ENCODE peak calls at places on chromosomes 4 and X, in eight cellular contexts. One of them, this sample, is unnamed.

GRCh38 chr4:2862528-2862927 is 18.9 kb downstream of the ADD1 start:
- DNase-seq in A549: no peak
- DNase-seq in choroid plexus epithelial cell: no peak
- DNase-seq in mucosa of descending colon: no peak
- DNase-seq in psoas muscle: no peak
- DNase-seq in GM12865: no peak
- DNase-seq in bronchial epithelial cell: peak; percentile 25
- DNase-seq in upper lobe of right lung: no peak
- DNase-seq in this sample: peak; percentile 61

GRCh38 chr4:125832161-125832560 is 517.4 kb downstream of the FAT4 start:
- DNase-seq in A549: no peak
- DNase-seq in choroid plexus epithelial cell: no peak
- DNase-seq in mucosa of descending colon: no peak
- DNase-seq in psoas muscle: no peak
- DNase-seq in GM12865: no peak
- DNase-seq in bronchial epithelial cell: no peak
- DNase-seq in upper lobe of right lung: no peak
- DNase-seq in this sample: no peak

GRCh38 chr4:185149392-185149791 is 6.3 kb downstream of the SLC25A4 start:
- DNase-seq in A549: no peak
- DNase-seq in choroid plexus epithelial cell: no peak
- DNase-seq in mucosa of descending colon: no peak
- DNase-seq in psoas muscle: no peak
- DNase-seq in GM12865: no peak
- DNase-seq in bronchial epithelial cell: no peak
- DNase-seq in upper lobe of right lung: no peak
- DNase-seq in this sample: no peak

GRCh38 chr4:156941940-156942548 is 29.6 kb downstream of the PDGFC start:
- DNase-seq in A549: peak; percentile 11
- DNase-seq in choroid plexus epithelial cell: peak; percentile 98
- DNase-seq in mucosa of descending colon: peak; percentile 33
- DNase-seq in psoas muscle: no peak
- DNase-seq in GM12865: no peak
- DNase-seq in bronchial epithelial cell: peak; percentile 94
- DNase-seq in upper lobe of right lung: peak; percentile 62
- DNase-seq in this sample: peak; percentile 97

GRCh38 chr4:36399762-36400353 is 118.4 kb downstream of the DTHD1 start:
- DNase-seq in A549: no peak
- DNase-seq in choroid plexus epithelial cell: peak; percentile 27
- DNase-seq in mucosa of descending colon: peak; percentile 75
- DNase-seq in psoas muscle: no peak
- DNase-seq in GM12865: peak; percentile 57
- DNase-seq in bronchial epithelial cell: peak; percentile 52
- DNase-seq in upper lobe of right lung: no peak
- DNase-seq in this sample: peak; percentile 14

GRCh38 chr4:130825283-130825682 is 1729.3 kb downstream of the C4orf33 start:
- DNase-seq in A549: no peak
- DNase-seq in choroid plexus epithelial cell: no peak
- DNase-seq in mucosa of descending colon: no peak
- DNase-seq in psoas muscle: no peak
- DNase-seq in GM12865: no peak
- DNase-seq in bronchial epithelial cell: no peak
- DNase-seq in upper lobe of right lung: no peak
- DNase-seq in this sample: no peak

GRCh38 chr4:53019485-53020382 is 157.6 kb downstream of the RASL11B start:
- DNase-seq in A549: peak; percentile 18
- DNase-seq in choroid plexus epithelial cell: peak; percentile 83
- DNase-seq in mucosa of descending colon: no peak
- DNase-seq in psoas muscle: no peak
- DNase-seq in GM12865: no peak
- DNase-seq in bronchial epithelial cell: peak; percentile 59
- DNase-seq in upper lobe of right lung: no peak
- DNase-seq in this sample: peak; percentile 79

GRCh38 chrX:151896734-151897474 is 15.8 kb upstream of the MAGEA4 start:
- DNase-seq in A549: no peak
- DNase-seq in choroid plexus epithelial cell: peak; percentile 56
- DNase-seq in mucosa of descending colon: no peak
- DNase-seq in psoas muscle: no peak
- DNase-seq in GM12865: no peak
- DNase-seq in bronchial epithelial cell: peak; percentile 51
- DNase-seq in upper lobe of right lung: no peak
- DNase-seq in this sample: peak; percentile 66

GRCh38 chrX:13685126-13685763 is 3.7 kb upstream of the RAB9A start:
- DNase-seq in A549: peak; percentile 28
- DNase-seq in choroid plexus epithelial cell: peak; percentile 29
- DNase-seq in mucosa of descending colon: no peak
- DNase-seq in psoas muscle: no peak
- DNase-seq in GM12865: no peak
- DNase-seq in bronchial epithelial cell: peak; percentile 74
- DNase-seq in upper lobe of right lung: no peak
- DNase-seq in this sample: no peak

GRCh38 chr4:148214529-148215166 is 227.6 kb downstream of the NR3C2 start:
- DNase-seq in A549: no peak
- DNase-seq in choroid plexus epithelial cell: no peak
- DNase-seq in mucosa of descending colon: no peak
- DNase-seq in psoas muscle: peak; percentile 89
- DNase-seq in GM12865: no peak
- DNase-seq in bronchial epithelial cell: peak; percentile 37
- DNase-seq in upper lobe of right lung: no peak
- DNase-seq in this sample: no peak

GRCh38 chr4:188374870-188375269 is 235.6 kb downstream of the TRIML1 start:
- DNase-seq in A549: no peak
- DNase-seq in choroid plexus epithelial cell: no peak
- DNase-seq in mucosa of descending colon: no peak
- DNase-seq in psoas muscle: no peak
- DNase-seq in GM12865: no peak
- DNase-seq in bronchial epithelial cell: no peak
- DNase-seq in upper lobe of right lung: no peak
- DNase-seq in this sample: no peak

GRCh38 chr4:56181140-56181950 is 205.9 kb downstream of the AASDH start:
- DNase-seq in A549: no peak
- DNase-seq in choroid plexus epithelial cell: peak; percentile 60
- DNase-seq in mucosa of descending colon: no peak
- DNase-seq in psoas muscle: no peak
- DNase-seq in GM12865: no peak
- DNase-seq in bronchial epithelial cell: peak; percentile 13
- DNase-seq in upper lobe of right lung: no peak
- DNase-seq in this sample: peak; percentile 46

GRCh38 chr4:2802618-2803531 is 10.0 kb downstream of the SH3BP2 start:
- DNase-seq in A549: no peak
- DNase-seq in choroid plexus epithelial cell: no peak
- DNase-seq in mucosa of descending colon: peak; percentile 10
- DNase-seq in psoas muscle: peak; percentile 46
- DNase-seq in GM12865: no peak
- DNase-seq in bronchial epithelial cell: no peak
- DNase-seq in upper lobe of right lung: peak; percentile 61
- DNase-seq in this sample: no peak

GRCh38 chr4:183438458-183439113 is 5.8 kb upstream of the CDKN2AIP start:
- DNase-seq in A549: peak; percentile 56
- DNase-seq in choroid plexus epithelial cell: peak; percentile 64
- DNase-seq in mucosa of descending colon: peak; percentile 67
- DNase-seq in psoas muscle: no peak
- DNase-seq in GM12865: no peak
- DNase-seq in bronchial epithelial cell: peak; percentile 100
- DNase-seq in upper lobe of right lung: no peak
- DNase-seq in this sample: peak; percentile 91

GRCh38 chr4:122584517-122584916 is 36.3 kb downstream of the IL21 start:
- DNase-seq in A549: no peak
- DNase-seq in choroid plexus epithelial cell: peak; percentile 83
- DNase-seq in mucosa of descending colon: no peak
- DNase-seq in psoas muscle: no peak
- DNase-seq in GM12865: peak; percentile 61
- DNase-seq in bronchial epithelial cell: peak; percentile 71
- DNase-seq in upper lobe of right lung: no peak
- DNase-seq in this sample: peak; percentile 90

DNA sequence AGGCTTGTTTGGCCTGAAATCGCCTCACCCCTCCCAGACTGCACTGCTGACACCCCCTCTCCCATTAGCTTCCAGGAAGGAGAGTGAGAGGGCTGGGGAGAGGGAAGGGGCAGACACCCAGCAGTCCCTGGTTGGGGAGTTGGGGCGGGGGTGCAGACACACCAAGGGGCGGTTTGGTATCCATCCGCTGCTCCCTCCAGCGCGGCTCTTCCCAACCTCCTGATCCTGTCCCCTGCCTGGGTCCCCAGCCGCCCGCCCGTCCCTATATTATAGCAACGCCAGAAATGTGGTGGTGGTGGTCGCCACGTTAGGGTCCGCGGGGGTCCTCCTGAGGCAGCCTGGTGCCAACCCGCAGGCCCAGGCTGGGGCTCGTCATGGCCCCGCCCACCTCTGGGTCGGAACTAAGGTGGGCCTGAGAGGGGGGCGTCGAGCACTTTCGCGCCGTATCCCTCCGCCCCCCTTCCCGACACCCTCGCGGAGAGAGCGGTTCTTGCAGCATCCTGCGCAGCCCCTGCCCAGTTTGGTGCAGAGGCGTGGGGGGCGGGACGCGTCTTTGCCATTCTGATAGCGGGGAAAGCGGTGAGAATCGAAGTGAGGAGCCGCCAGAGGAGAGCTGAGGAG is 25.1 kb downstream of the GPRASP3 start:
- DNase-seq in A549: no peak
- DNase-seq in choroid plexus epithelial cell: no peak
- DNase-seq in mucosa of descending colon: no peak
- DNase-seq in psoas muscle: no peak
- DNase-seq in GM12865: no peak
- DNase-seq in bronchial epithelial cell: no peak
- DNase-seq in upper lobe of right lung: no peak
- DNase-seq in this sample: no peak
- H3K4me3 ChIP-seq in A549: peak overlapping the region; percentile 52
- H3K4me3 ChIP-seq in choroid plexus epithelial cell: peak overlapping the region; percentile 64
- H3K4me3 ChIP-seq in mucosa of descending colon: no peak overlapping the region
- H3K4me3 ChIP-seq in psoas muscle: peak overlapping the region; percentile 59
- H3K4me3 ChIP-seq in GM12865: no peak overlapping the region
- H3K4me3 ChIP-seq in bronchial epithelial cell: peak overlapping the region; percentile 48
- H3K4me3 ChIP-seq in upper lobe of right lung: peak overlapping the region; percentile 52
- H3K4me3 ChIP-seq in this sample: peak overlapping the region; percentile 60

GRCh38 chrX:115909017-115909416 is 261.5 kb upstream of the AGTR2 start:
- DNase-seq in A549: no peak
- DNase-seq in choroid plexus epithelial cell: no peak
- DNase-seq in mucosa of descending colon: no peak
- DNase-seq in psoas muscle: no peak
- DNase-seq in GM12865: no peak
- DNase-seq in bronchial epithelial cell: no peak
- DNase-seq in upper lobe of right lung: no peak
- DNase-seq in this sample: no peak

GRCh38 chrX:115911967-115912366 is 258.6 kb upstream of the AGTR2 start:
- DNase-seq in A549: no peak
- DNase-seq in choroid plexus epithelial cell: no peak
- DNase-seq in mucosa of descending colon: no peak
- DNase-seq in psoas muscle: no peak
- DNase-seq in GM12865: no peak
- DNase-seq in bronchial epithelial cell: no peak
- DNase-seq in upper lobe of right lung: no peak
- DNase-seq in this sample: no peak

GRCh38 chrX:115912372-115912897 is 258.1 kb upstream of the AGTR2 start:
- DNase-seq in A549: no peak
- DNase-seq in choroid plexus epithelial cell: peak; percentile 2
- DNase-seq in mucosa of descending colon: peak; percentile 3
- DNase-seq in psoas muscle: no peak
- DNase-seq in GM12865: peak; percentile 73
- DNase-seq in bronchial epithelial cell: no peak
- DNase-seq in upper lobe of right lung: no peak
- DNase-seq in this sample: no peak

GRCh38 chrX:115913575-115913974 is 257.0 kb upstream of the AGTR2 start:
- DNase-seq in A549: no peak
- DNase-seq in choroid plexus epithelial cell: no peak
- DNase-seq in mucosa of descending colon: no peak
- DNase-seq in psoas muscle: no peak
- DNase-seq in GM12865: peak; percentile 18
- DNase-seq in bronchial epithelial cell: no peak
- DNase-seq in upper lobe of right lung: no peak
- DNase-seq in this sample: no peak
- TF ChIP-seq CTCF in A549: no peak
- TF ChIP-seq CTCF in choroid plexus epithelial cell: no peak
- TF ChIP-seq CTCF in mucosa of descending colon: no peak
- TF ChIP-seq CTCF in psoas muscle: no peak
- TF ChIP-seq CTCF in GM12865: no peak
- TF ChIP-seq CTCF in bronchial epithelial cell: no peak
- TF ChIP-seq CTCF in upper lobe of right lung: no peak
- TF ChIP-seq CTCF in this sample: no peak

GRCh38 chr4:5888222-5888701 is 4.6 kb downstream of the CRMP1 start:
- DNase-seq in A549: no peak
- DNase-seq in choroid plexus epithelial cell: no peak
- DNase-seq in mucosa of descending colon: no peak
- DNase-seq in psoas muscle: no peak
- DNase-seq in GM12865: no peak
- DNase-seq in bronchial epithelial cell: no peak
- DNase-seq in upper lobe of right lung: no peak
- DNase-seq in this sample: no peak

GRCh38 chr4:5887361-5888221 is 5.3 kb downstream of the CRMP1 start:
- DNase-seq in A549: no peak
- DNase-seq in choroid plexus epithelial cell: no peak
- DNase-seq in mucosa of descending colon: peak; percentile 8
- DNase-seq in psoas muscle: no peak
- DNase-seq in GM12865: no peak
- DNase-seq in bronchial epithelial cell: no peak
- DNase-seq in upper lobe of right lung: no peak
- DNase-seq in this sample: no peak

GRCh38 chr4:5887011-5887360 is 5.9 kb downstream of the CRMP1 start:
- DNase-seq in A549: no peak
- DNase-seq in choroid plexus epithelial cell: no peak
- DNase-seq in mucosa of descending colon: no peak
- DNase-seq in psoas muscle: no peak
- DNase-seq in GM12865: no peak
- DNase-seq in bronchial epithelial cell: no peak
- DNase-seq in upper lobe of right lung: no peak
- DNase-seq in this sample: no peak

GRCh38 chr4:5890063-5890727 is 2.7 kb downstream of the CRMP1 start:
- DNase-seq in A549: no peak
- DNase-seq in choroid plexus epithelial cell: peak; percentile 4
- DNase-seq in mucosa of descending colon: no peak
- DNase-seq in psoas muscle: no peak
- DNase-seq in GM12865: no peak
- DNase-seq in bronchial epithelial cell: no peak
- DNase-seq in upper lobe of right lung: no peak
- DNase-seq in this sample: no peak

GRCh38 chr4:5888706-5889696 is 3.9 kb downstream of the CRMP1 start:
- DNase-seq in A549: no peak
- DNase-seq in choroid plexus epithelial cell: no peak
- DNase-seq in mucosa of descending colon: no peak
- DNase-seq in psoas muscle: no peak
- DNase-seq in GM12865: no peak
- DNase-seq in bronchial epithelial cell: no peak
- DNase-seq in upper lobe of right lung: no peak
- DNase-seq in this sample: no peak
- H3K4me3 ChIP-seq in A549: peak overlapping the region; percentile 49
- H3K4me3 ChIP-seq in choroid plexus epithelial cell: no peak overlapping the region
- H3K4me3 ChIP-seq in mucosa of descending colon: no peak overlapping the region
- H3K4me3 ChIP-seq in psoas muscle: peak overlapping the region; percentile 37
- H3K4me3 ChIP-seq in GM12865: no peak overlapping the region
- H3K4me3 ChIP-seq in bronchial epithelial cell: no peak overlapping the region
- H3K4me3 ChIP-seq in upper lobe of right lung: no peak overlapping the region
- H3K4me3 ChIP-seq in this sample: no peak overlapping the region

DNA sequence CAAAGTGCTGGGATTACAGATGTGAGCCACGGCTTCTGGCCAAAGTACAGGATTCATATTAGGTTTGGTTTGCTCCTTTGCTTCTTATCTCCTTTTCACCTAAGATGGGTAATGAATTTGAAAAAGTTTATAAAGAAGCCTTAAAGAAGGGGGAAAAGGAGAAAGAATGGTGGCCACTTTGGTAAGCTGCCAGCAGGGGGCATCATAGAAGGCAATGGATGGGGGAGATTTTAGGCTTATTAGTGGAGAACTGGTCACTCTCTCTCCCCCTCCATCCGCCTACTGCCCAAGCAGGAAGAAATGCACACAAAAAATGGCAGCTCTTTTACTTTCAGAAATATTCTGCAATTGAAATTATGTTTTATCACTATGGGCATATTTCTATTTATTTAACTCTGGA is 32.0 kb downstream of the SPARCL1 start:
- DNase-seq in A549: no peak
- DNase-seq in choroid plexus epithelial cell: no peak
- DNase-seq in mucosa of descending colon: no peak
- DNase-seq in psoas muscle: no peak
- DNase-seq in GM12865: peak; percentile 30
- DNase-seq in bronchial epithelial cell: no peak
- DNase-seq in upper lobe of right lung: no peak
- DNase-seq in this sample: no peak
- TF ChIP-seq CTCF in A549: peak; percentile 13
- TF ChIP-seq CTCF in choroid plexus epithelial cell: peak; percentile 47
- TF ChIP-seq CTCF in mucosa of descending colon: no peak
- TF ChIP-seq CTCF in psoas muscle: peak; percentile 7
- TF ChIP-seq CTCF in GM12865: peak; percentile 57
- TF ChIP-seq CTCF in bronchial epithelial cell: peak; percentile 38
- TF ChIP-seq CTCF in upper lobe of right lung: peak; percentile 36
- TF ChIP-seq CTCF in this sample: peak; percentile 42